ENCODE peak calls at places on chromosomes 12 and 14, in seven cellular contexts. N is activated gamma-delta T cell, P is epithelial cell of esophagus, Z is AG04450, K is left cardiac atrium, U is WERI-Rb-1, M is cardiac fibroblast. Y is an unnamed sample.

GRCh38 chr12:41419151-41419893 is 231.2 kb downstream of the PDZRN4 start:
- DNase-seq in U (peak), N (no peak), K (no peak), P (no peak), Z (no peak), M (no peak), Y (peak)

GRCh38 chr14:55579724-55580400 is at the start of gene KTN1:
- DNase-seq in N (peak), P (peak), Z (no peak), K (peak), U (peak), M (peak), Y (peak)

GRCh38 chr12:42426733-42427132 is 100.8 kb downstream of the PPHLN1 start:
- DNase-seq in N (no peak), Z (no peak), M (peak), P (peak), K (no peak), U (no peak), Y (no peak)

GRCh38 chr12:67449591-67450052 is 180.5 kb downstream of the CAND1 start:
- DNase-seq in K (no peak), N (no peak), P (no peak), M (no peak), Z (no peak), U (no peak), Y (no peak)

GRCh38 chr14:104865069-104865630 is at the start of gene CEP170B:
- DNase-seq in U (peak), N (no peak), P (peak), M (no peak), K (peak), Z (no peak), Y (no peak)

GRCh38 chr12:12736759-12737676 is 19.9 kb downstream of the CDKN1B start:
- DNase-seq in K (no peak), P (peak), M (peak), U (no peak), N (no peak), Z (no peak), Y (no peak)

GRCh38 chr12:96103067-96103650 is 67.8 kb upstream of the LTA4H start:
- DNase-seq in Z (no peak), M (peak), K (peak), N (no peak), P (no peak), U (no peak), Y (no peak)

GRCh38 chr12:12436831-12437345 is 80.0 kb downstream of the BORCS5 start:
- DNase-seq in K (no peak), Z (no peak), M (peak), U (no peak), N (no peak), P (peak), Y (no peak)

GRCh38 chr12:104280703-104281458 is 22.7 kb upstream of the EID3 start:
- DNase-seq in U (no peak), Z (peak), P (peak), K (no peak), N (no peak), M (peak), Y (no peak)

GRCh38 chr14:35402323-35403084 is 2.0 kb downstream of the NFKBIA start:
- DNase-seq in U (no peak), K (peak), P (peak), M (peak), Z (no peak), N (no peak), Y (no peak)

GRCh38 chr12:58007875-58008274 is 66.5 kb downstream of the ATP23 start:
- DNase-seq in K (no peak), N (no peak), Z (no peak), M (no peak), U (no peak), P (no peak), Y (no peak)

GRCh38 chr12:82645414-82645813 is 41.3 kb upstream of the TMTC2 start:
- DNase-seq in U (no peak), P (peak), M (no peak), Z (no peak), N (no peak), K (no peak), Y (no peak)

GRCh38 chr14:39417014-39417413 is 15.2 kb downstream of the FBXO33 start:
- DNase-seq in N (no peak), Z (no peak), K (no peak), P (peak), U (peak), M (peak), Y (no peak)

GRCh38 chr14:92551066-92551841 is 37.7 kb downstream of the RIN3 start:
- DNase-seq in M (no peak), N (no peak), Z (no peak), U (no peak), K (no peak), P (no peak), Y (no peak)

GRCh38 chr14:88929656-88930436 is 105.4 kb downstream of the TTC8 start:
- DNase-seq in U (no peak), M (peak), Z (no peak), K (no peak), P (no peak), N (no peak), Y (no peak)

GRCh38 chr14:65910108-65910507 is 497.6 kb downstream of the FUT8 start:
- DNase-seq in U (no peak), Z (no peak), M (peak), N (no peak), K (no peak), P (peak), Y (no peak)

GRCh38 chr12:124423683-124424515 is 129.0 kb downstream of the RFLNA start:
- DNase-seq in P (no peak), U (no peak), Z (no peak), K (no peak), M (no peak), N (no peak), Y (no peak)

GRCh38 chr14:60658909-60659585 is 9.8 kb upstream of the SIX1 start:
- DNase-seq in K (no peak), N (no peak), Z (no peak), M (peak), U (no peak), P (no peak), Y (peak)

GRCh38 chr12:6980075-6980474 is 9.4 kb downstream of the EMG1 start:
- DNase-seq in M (no peak), N (no peak), P (no peak), Z (no peak), U (no peak), K (no peak), Y (no peak)

GRCh38 chr14:52033131-52033642 is 35.7 kb downstream of the NID2 start:
- DNase-seq in M (peak), P (peak), N (no peak), K (no peak), U (no peak), Z (no peak), Y (peak)

GRCh38 chr12:111186347-111186746 is 182.5 kb downstream of the PHETA1 start:
- DNase-seq in K (no peak), N (no peak), P (no peak), Z (no peak), U (no peak), M (no peak), Y (no peak)

GRCh38 chr12:47394070-47394469 is 311.8 kb downstream of the RPAP3 start:
- DNase-seq in Z (no peak), U (no peak), P (no peak), M (peak), N (no peak), K (no peak), Y (no peak)

GRCh38 chr14:105882626-105883025 is 356.2 kb downstream of the TMEM121 start:
- DNase-seq in U (peak), K (no peak), Z (no peak), M (no peak), P (no peak), N (no peak), Y (no peak)

GRCh38 chr12:46617167-46617566 is 208.6 kb downstream of the SLC38A4 start:
- DNase-seq in N (no peak), P (peak), Z (no peak), K (peak), M (peak), U (no peak), Y (no peak)

GRCh38 chr12:111099186-111099585 is 178.8 kb upstream of the MYL2 start:
- DNase-seq in U (no peak), N (no peak), P (no peak), K (no peak), Z (no peak), M (no peak), Y (no peak)

GRCh38 chr12:62724947-62725447 is 210.0 kb downstream of the PPM1H start:
- DNase-seq in Z (peak), N (no peak), P (peak), U (peak), K (no peak), M (peak), Y (no peak)

GRCh38 chr12:96448287-96448686 is 41.1 kb upstream of the CFAP54 start:
- DNase-seq in M (peak), N (no peak), Z (peak), K (no peak), P (peak), U (no peak), Y (no peak)

GRCh38 chr14:73916324-73916723 is 29.7 kb downstream of the ZNF410 start:
- DNase-seq in K (no peak), P (no peak), M (no peak), N (no peak), U (no peak), Z (no peak), Y (no peak)